ENCODE peak calls at places on chromosomes 6 and 20, in four cellular contexts. One of them, this sample, is unnamed.

GRCh38 chr6:111685058-111685457 is 79.4 kb upstream of the TRAF3IP2 start:
- DNase-seq in H1: no peak
- DNase-seq in GM12878: no peak
- DNase-seq in HepG2: no peak
- DNase-seq in this sample: no peak

GRCh38 chr20:44773070-44773829 is 27.6 kb downstream of the KCNK15 start:
- DNase-seq in HepG2: no peak
- DNase-seq in GM12878: no peak
- DNase-seq in H1: no peak
- DNase-seq in this sample: no peak

GRCh38 chr20:24764825-24765224 is 184.2 kb upstream of the CST7 start:
- DNase-seq in GM12878: no peak
- DNase-seq in H1: no peak
- DNase-seq in HepG2: no peak
- DNase-seq in this sample: no peak

GRCh38 chr6:56729719-56730118 is 87.0 kb upstream of the DST start:
- DNase-seq in HepG2: no peak
- DNase-seq in H1: no peak
- DNase-seq in GM12878: no peak
- DNase-seq in this sample: no peak

GRCh38 chr6:35089935-35090505 is 51.1 kb downstream of the TCP11 start:
- DNase-seq in HepG2: no peak
- DNase-seq in GM12878: no peak
- DNase-seq in H1: no peak
- DNase-seq in this sample: no peak

GRCh38 chr6:41036188-41036587 is 2.8 kb downstream of the UNC5CL start:
- DNase-seq in GM12878: no peak
- DNase-seq in HepG2: no peak
- DNase-seq in H1: no peak
- DNase-seq in this sample: no peak

GRCh38 chr6:12032783-12033573 is 20.9 kb downstream of the HIVEP1 start:
- DNase-seq in H1: no peak
- DNase-seq in HepG2: no peak
- DNase-seq in GM12878: no peak
- DNase-seq in this sample: no peak

GRCh38 chr20:41716436-41716835 is 98.3 kb upstream of the CHD6 start:
- DNase-seq in H1: no peak
- DNase-seq in GM12878: no peak
- DNase-seq in HepG2: no peak
- DNase-seq in this sample: no peak

GRCh38 chr6:37068523-37069270 is 63.2 kb downstream of the FGD2 start:
- DNase-seq in GM12878: no peak
- DNase-seq in HepG2: no peak
- DNase-seq in H1: no peak
- DNase-seq in this sample: no peak

GRCh38 chr20:30484009-30484748 is 773.3 kb upstream of the DEFB115 start:
- DNase-seq in GM12878: no peak
- DNase-seq in HepG2: no peak
- DNase-seq in H1: no peak
- DNase-seq in this sample: no peak

GRCh38 chr20:6164421-6165341 is 41.9 kb upstream of the FERMT1 start:
- DNase-seq in H1: no peak
- DNase-seq in GM12878: no peak
- DNase-seq in HepG2: no peak
- DNase-seq in this sample: no peak

GRCh38 chr6:29926795-29927427 is 15.4 kb upstream of the HLA-A start:
- DNase-seq in GM12878: no peak
- DNase-seq in HepG2: peak; percentile 78
- DNase-seq in H1: no peak
- DNase-seq in this sample: no peak

GRCh38 chr20:56607061-56607704 is 21.9 kb upstream of the TFAP2C start:
- DNase-seq in HepG2: no peak
- DNase-seq in H1: no peak
- DNase-seq in GM12878: no peak
- DNase-seq in this sample: no peak

GRCh38 chr20:45501600-45501999 is 13.8 kb downstream of the SPINT3 start:
- DNase-seq in GM12878: no peak
- DNase-seq in HepG2: no peak
- DNase-seq in H1: no peak
- DNase-seq in this sample: no peak

GRCh38 chr20:973785-974194 is 28.3 kb downstream of the RSPO4 start:
- DNase-seq in H1: no peak
- DNase-seq in HepG2: peak; percentile 64
- DNase-seq in GM12878: peak; percentile 1
- DNase-seq in this sample: peak; percentile 61

GRCh38 chr20:57568088-57568896 is 7.4 kb downstream of the PCK1 start:
- DNase-seq in HepG2: peak; percentile 31
- DNase-seq in GM12878: no peak
- DNase-seq in H1: no peak
- DNase-seq in this sample: no peak

GRCh38 chr20:48891235-48892048 is 30.1 kb upstream of the ARFGEF2 start:
- DNase-seq in GM12878: no peak
- DNase-seq in HepG2: no peak
- DNase-seq in H1: no peak
- DNase-seq in this sample: no peak

GRCh38 chr6:40719671-40720374 is 132.7 kb upstream of the LRFN2 start:
- DNase-seq in GM12878: peak; percentile 30
- DNase-seq in HepG2: no peak
- DNase-seq in H1: no peak
- DNase-seq in this sample: no peak

GRCh38 chr6:161439093-161439492 is 165.2 kb upstream of the AGPAT4 start:
- DNase-seq in H1: no peak
- DNase-seq in HepG2: no peak
- DNase-seq in GM12878: no peak
- DNase-seq in this sample: no peak

GRCh38 chr6:129895692-129896091 is 34.6 kb upstream of the TMEM244 start:
- DNase-seq in H1: no peak
- DNase-seq in HepG2: no peak
- DNase-seq in GM12878: no peak
- DNase-seq in this sample: no peak

GRCh38 chr6:164151161-164151728 is 736.7 kb downstream of the QKI start:
- DNase-seq in H1: no peak
- DNase-seq in GM12878: no peak
- DNase-seq in HepG2: no peak
- DNase-seq in this sample: no peak

GRCh38 chr6:167292301-167293087 is 1.4 kb downstream of the UNC93A start:
- DNase-seq in HepG2: no peak
- DNase-seq in H1: no peak
- DNase-seq in GM12878: no peak
- DNase-seq in this sample: no peak

DNA sequence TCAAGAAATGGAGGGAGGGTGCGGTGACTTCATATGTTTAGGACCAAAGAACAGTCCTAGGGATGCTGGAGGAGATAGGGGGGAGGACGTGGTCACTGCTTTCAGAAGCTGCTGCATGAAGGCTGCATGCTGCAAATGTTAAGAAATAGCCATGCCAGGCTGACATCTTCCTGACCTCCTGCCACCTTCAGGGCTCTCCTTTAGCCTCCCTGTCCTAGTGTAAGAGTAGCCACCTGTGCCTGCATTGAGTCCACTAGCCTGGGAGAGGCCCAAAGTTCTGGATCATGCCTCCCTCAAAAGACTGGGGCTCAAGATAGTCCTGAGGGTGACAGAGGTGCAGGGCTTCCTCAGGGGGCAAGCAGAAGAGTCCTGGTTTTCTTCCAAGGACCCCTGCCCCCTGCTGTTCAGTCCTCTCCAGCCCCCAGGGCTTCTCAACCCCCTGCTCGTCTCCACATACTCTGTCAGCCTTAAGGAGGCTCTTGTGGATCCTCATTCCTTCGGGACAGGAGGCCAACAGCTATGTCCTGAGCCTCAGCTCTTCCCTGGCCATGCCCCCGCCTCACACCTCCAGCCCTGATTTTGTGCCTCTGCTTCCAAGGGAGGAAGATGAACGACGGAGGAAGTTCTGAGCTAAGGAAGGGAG is 96.3 kb downstream of the MRPL14 start:
- DNase-seq in HepG2: no peak
- DNase-seq in H1: no peak
- DNase-seq in GM12878: no peak
- DNase-seq in this sample: no peak
- TF ChIP-seq SP1 in HepG2: no peak
- TF ChIP-seq SP1 in H1: no peak
- TF ChIP-seq SP1 in GM12878: no peak
- TF ChIP-seq SP1 in this sample: no peak

GRCh38 chr20:10560681-10561080 is 113.1 kb downstream of the JAG1 start:
- DNase-seq in H1: no peak
- DNase-seq in HepG2: no peak
- DNase-seq in GM12878: no peak
- DNase-seq in this sample: no peak

GRCh38 chr20:10558635-10559187 is 115.1 kb downstream of the JAG1 start:
- DNase-seq in H1: no peak
- DNase-seq in HepG2: no peak
- DNase-seq in GM12878: peak; percentile 84
- DNase-seq in this sample: no peak

GRCh38 chr20:10562929-10563328 is 110.9 kb downstream of the JAG1 start:
- DNase-seq in H1: no peak
- DNase-seq in HepG2: no peak
- DNase-seq in GM12878: no peak
- DNase-seq in this sample: no peak

GRCh38 chr20:10559266-10559665 is 114.5 kb downstream of the JAG1 start:
- DNase-seq in H1: no peak
- DNase-seq in GM12878: no peak
- DNase-seq in HepG2: no peak
- DNase-seq in this sample: no peak

GRCh38 chr20:10561302-10561701 is 112.5 kb downstream of the JAG1 start:
- DNase-seq in GM12878: no peak
- DNase-seq in H1: no peak
- DNase-seq in HepG2: no peak
- DNase-seq in this sample: no peak
- TF ChIP-seq SUZ12 in GM12878: no peak
- TF ChIP-seq SUZ12 in H1: no peak
- TF ChIP-seq SUZ12 in HepG2: no peak
- TF ChIP-seq SUZ12 in this sample: no peak

GRCh38 chr6:117205876-117206275 is 59.5 kb upstream of the VGLL2 start:
- DNase-seq in GM12878: no peak
- DNase-seq in HepG2: no peak
- DNase-seq in H1: no peak
- DNase-seq in this sample: no peak
- TF ChIP-seq SP1 in GM12878: no peak
- TF ChIP-seq SP1 in HepG2: no peak
- TF ChIP-seq SP1 in H1: no peak
- TF ChIP-seq SP1 in this sample: no peak

GRCh38 chr20:13148402-13148801 is 72.7 kb upstream of the ISM1 start:
- DNase-seq in H1: no peak
- DNase-seq in GM12878: no peak
- DNase-seq in HepG2: no peak
- DNase-seq in this sample: no peak

GRCh38 chr20:13148961-13149360 is 72.1 kb upstream of the ISM1 start:
- DNase-seq in HepG2: no peak
- DNase-seq in H1: no peak
- DNase-seq in GM12878: no peak
- DNase-seq in this sample: no peak

GRCh38 chr20:13147971-13148370 is 73.1 kb upstream of the ISM1 start:
- DNase-seq in GM12878: no peak
- DNase-seq in HepG2: no peak
- DNase-seq in H1: no peak
- DNase-seq in this sample: no peak

GRCh38 chr20:13149371-13149770 is 71.7 kb upstream of the ISM1 start:
- DNase-seq in HepG2: no peak
- DNase-seq in H1: no peak
- DNase-seq in GM12878: no peak
- DNase-seq in this sample: no peak

DNA sequence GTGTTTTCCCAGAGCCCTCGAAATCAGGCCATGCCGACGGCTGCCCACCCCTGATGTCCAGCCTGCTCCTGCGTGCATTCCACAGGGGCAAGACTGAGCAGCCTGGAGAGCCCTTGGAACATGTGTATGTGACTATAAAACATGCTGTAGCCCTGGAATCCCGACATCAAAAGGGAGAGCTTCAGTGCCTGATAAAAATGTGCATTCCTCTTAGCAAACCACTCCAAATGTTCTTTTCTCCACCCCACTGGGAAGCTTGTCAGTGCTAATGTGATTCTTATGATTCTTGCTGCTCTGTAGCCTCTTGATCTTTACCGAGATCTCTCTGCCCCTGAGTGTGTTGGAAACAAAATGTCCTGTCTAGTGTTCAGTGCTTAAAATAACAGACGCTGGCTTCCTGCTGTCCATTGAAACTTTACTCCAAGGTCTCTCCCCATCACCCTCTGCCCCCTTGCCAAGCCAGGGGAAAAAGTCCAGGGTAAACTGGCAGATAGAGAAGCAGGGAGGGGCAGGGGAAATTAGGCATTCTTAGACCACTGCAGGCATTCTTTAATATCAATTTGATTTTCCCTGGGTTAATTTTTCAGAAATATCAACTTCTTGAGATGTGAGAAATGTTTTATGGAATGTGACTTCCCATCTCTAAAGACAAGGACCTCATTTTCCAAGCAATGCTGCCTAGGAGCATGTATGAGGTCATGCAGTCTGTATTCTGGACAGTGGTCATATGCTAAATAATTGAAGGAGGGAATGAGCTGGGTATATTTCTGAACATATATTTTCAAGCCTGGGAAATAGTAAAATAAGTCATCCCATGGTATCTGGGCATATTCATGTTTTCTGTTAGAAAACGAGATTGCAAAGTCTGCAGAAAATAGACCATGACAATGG is 73.8 kb upstream of the ISM1 start:
- DNase-seq in GM12878: no peak
- DNase-seq in HepG2: no peak
- DNase-seq in H1: no peak
- DNase-seq in this sample: no peak
- TF ChIP-seq SUZ12 in GM12878: no peak
- TF ChIP-seq SUZ12 in HepG2: no peak
- TF ChIP-seq SUZ12 in H1: no peak
- TF ChIP-seq SUZ12 in this sample: no peak

This sample was measured in HEK293T.